ENCODE peak calls at places on chromosomes 1 and 21, in seven cellular contexts. One of them, this sample, is unnamed.

GRCh38 chr1:56584910-56585528 is 5.7 kb upstream of the PLPP3 start:
- DNase-seq in T-helper 2 cell: no peak
- DNase-seq in stimulated activated CD4-positive, alpha-beta T cell treated with anti-CD3 and anti-CD28 coated beads, Interleukin-4, amount 100 ng/mL, for 1 hour: no peak
- DNase-seq in skeletal muscle cell: no peak
- DNase-seq in NCI-H460: peak
- DNase-seq in HEK293T: peak
- DNase-seq in H54: no peak
- DNase-seq in this sample: peak

GRCh38 chr1:244970236-244970652 is 105.9 kb upstream of the HNRNPU start:
- DNase-seq in T-helper 2 cell: no peak
- DNase-seq in stimulated activated CD4-positive, alpha-beta T cell treated with anti-CD3 and anti-CD28 coated beads, Interleukin-4, amount 100 ng/mL, for 1 hour: peak
- DNase-seq in skeletal muscle cell: no peak
- DNase-seq in NCI-H460: peak
- DNase-seq in HEK293T: peak
- DNase-seq in H54: peak
- DNase-seq in this sample: peak

GRCh38 chr21:37087188-37087587 is 14.1 kb downstream of the TTC3 start:
- DNase-seq in T-helper 2 cell: no peak
- DNase-seq in stimulated activated CD4-positive, alpha-beta T cell treated with anti-CD3 and anti-CD28 coated beads, Interleukin-4, amount 100 ng/mL, for 1 hour: no peak
- DNase-seq in skeletal muscle cell: no peak
- DNase-seq in NCI-H460: peak
- DNase-seq in HEK293T: peak
- DNase-seq in H54: no peak
- DNase-seq in this sample: no peak

GRCh38 chr1:168148916-168149315 is 12.2 kb upstream of the GPR161 start:
- DNase-seq in T-helper 2 cell: no peak
- DNase-seq in stimulated activated CD4-positive, alpha-beta T cell treated with anti-CD3 and anti-CD28 coated beads, Interleukin-4, amount 100 ng/mL, for 1 hour: no peak
- DNase-seq in skeletal muscle cell: no peak
- DNase-seq in NCI-H460: no peak
- DNase-seq in HEK293T: no peak
- DNase-seq in H54: no peak
- DNase-seq in this sample: no peak

GRCh38 chr1:41925712-41926111 is 7.0 kb upstream of the HIVEP3 start:
- DNase-seq in T-helper 2 cell: no peak
- DNase-seq in stimulated activated CD4-positive, alpha-beta T cell treated with anti-CD3 and anti-CD28 coated beads, Interleukin-4, amount 100 ng/mL, for 1 hour: no peak
- DNase-seq in skeletal muscle cell: no peak
- DNase-seq in NCI-H460: no peak
- DNase-seq in HEK293T: peak
- DNase-seq in H54: no peak
- DNase-seq in this sample: peak

GRCh38 chr1:41662061-41662655 is 177.7 kb upstream of the EDN2 start:
- DNase-seq in T-helper 2 cell: peak
- DNase-seq in stimulated activated CD4-positive, alpha-beta T cell treated with anti-CD3 and anti-CD28 coated beads, Interleukin-4, amount 100 ng/mL, for 1 hour: peak
- DNase-seq in skeletal muscle cell: peak
- DNase-seq in NCI-H460: peak
- DNase-seq in HEK293T: peak
- DNase-seq in H54: peak
- DNase-seq in this sample: peak

GRCh38 chr1:230863449-230863848 is 4.9 kb downstream of the C1orf198 start:
- DNase-seq in T-helper 2 cell: no peak
- DNase-seq in stimulated activated CD4-positive, alpha-beta T cell treated with anti-CD3 and anti-CD28 coated beads, Interleukin-4, amount 100 ng/mL, for 1 hour: no peak
- DNase-seq in skeletal muscle cell: no peak
- DNase-seq in NCI-H460: no peak
- DNase-seq in HEK293T: no peak
- DNase-seq in H54: no peak
- DNase-seq in this sample: no peak

GRCh38 chr1:25622526-25622925 is 5.9 kb downstream of the MAN1C1 start:
- DNase-seq in T-helper 2 cell: no peak
- DNase-seq in stimulated activated CD4-positive, alpha-beta T cell treated with anti-CD3 and anti-CD28 coated beads, Interleukin-4, amount 100 ng/mL, for 1 hour: peak
- DNase-seq in skeletal muscle cell: no peak
- DNase-seq in NCI-H460: no peak
- DNase-seq in HEK293T: no peak
- DNase-seq in H54: no peak
- DNase-seq in this sample: no peak

GRCh38 chr1:8903908-8904650 is 25.6 kb upstream of the ENO1 start:
- DNase-seq in T-helper 2 cell: no peak
- DNase-seq in stimulated activated CD4-positive, alpha-beta T cell treated with anti-CD3 and anti-CD28 coated beads, Interleukin-4, amount 100 ng/mL, for 1 hour: no peak
- DNase-seq in skeletal muscle cell: peak
- DNase-seq in NCI-H460: peak
- DNase-seq in HEK293T: no peak
- DNase-seq in H54: peak
- DNase-seq in this sample: no peak

GRCh38 chr1:41357451-41358151 is 3.6 kb upstream of the FOXO6 start:
- DNase-seq in T-helper 2 cell: no peak
- DNase-seq in stimulated activated CD4-positive, alpha-beta T cell treated with anti-CD3 and anti-CD28 coated beads, Interleukin-4, amount 100 ng/mL, for 1 hour: no peak
- DNase-seq in skeletal muscle cell: no peak
- DNase-seq in NCI-H460: no peak
- DNase-seq in HEK293T: no peak
- DNase-seq in H54: no peak
- DNase-seq in this sample: no peak

GRCh38 chr1:23122796-23123195 is 45.9 kb downstream of the LUZP1 start:
- DNase-seq in T-helper 2 cell: no peak
- DNase-seq in stimulated activated CD4-positive, alpha-beta T cell treated with anti-CD3 and anti-CD28 coated beads, Interleukin-4, amount 100 ng/mL, for 1 hour: no peak
- DNase-seq in skeletal muscle cell: no peak
- DNase-seq in NCI-H460: no peak
- DNase-seq in HEK293T: no peak
- DNase-seq in H54: no peak
- DNase-seq in this sample: no peak

GRCh38 chr1:195591917-195592672 is 1016.1 kb downstream of the KCNT2 start:
- DNase-seq in T-helper 2 cell: no peak
- DNase-seq in stimulated activated CD4-positive, alpha-beta T cell treated with anti-CD3 and anti-CD28 coated beads, Interleukin-4, amount 100 ng/mL, for 1 hour: no peak
- DNase-seq in skeletal muscle cell: peak
- DNase-seq in NCI-H460: peak
- DNase-seq in HEK293T: no peak
- DNase-seq in H54: no peak
- DNase-seq in this sample: no peak

GRCh38 chr1:174040387-174040786 is 18.2 kb upstream of the RC3H1 start:
- DNase-seq in T-helper 2 cell: no peak
- DNase-seq in stimulated activated CD4-positive, alpha-beta T cell treated with anti-CD3 and anti-CD28 coated beads, Interleukin-4, amount 100 ng/mL, for 1 hour: no peak
- DNase-seq in skeletal muscle cell: peak
- DNase-seq in NCI-H460: peak
- DNase-seq in HEK293T: no peak
- DNase-seq in H54: peak
- DNase-seq in this sample: no peak

GRCh38 chr1:65330822-65331221 is 21.5 kb downstream of the DNAJC6 start:
- DNase-seq in T-helper 2 cell: no peak
- DNase-seq in stimulated activated CD4-positive, alpha-beta T cell treated with anti-CD3 and anti-CD28 coated beads, Interleukin-4, amount 100 ng/mL, for 1 hour: no peak
- DNase-seq in skeletal muscle cell: no peak
- DNase-seq in NCI-H460: no peak
- DNase-seq in HEK293T: no peak
- DNase-seq in H54: no peak
- DNase-seq in this sample: no peak

GRCh38 chr1:116874622-116875277 is 35.0 kb upstream of the PTGFRN start:
- DNase-seq in T-helper 2 cell: no peak
- DNase-seq in stimulated activated CD4-positive, alpha-beta T cell treated with anti-CD3 and anti-CD28 coated beads, Interleukin-4, amount 100 ng/mL, for 1 hour: no peak
- DNase-seq in skeletal muscle cell: no peak
- DNase-seq in NCI-H460: no peak
- DNase-seq in HEK293T: no peak
- DNase-seq in H54: no peak
- DNase-seq in this sample: no peak

GRCh38 chr1:211688421-211688820 is 13.0 kb upstream of the NEK2 start:
- DNase-seq in T-helper 2 cell: no peak
- DNase-seq in stimulated activated CD4-positive, alpha-beta T cell treated with anti-CD3 and anti-CD28 coated beads, Interleukin-4, amount 100 ng/mL, for 1 hour: no peak
- DNase-seq in skeletal muscle cell: no peak
- DNase-seq in NCI-H460: no peak
- DNase-seq in HEK293T: no peak
- DNase-seq in H54: no peak
- DNase-seq in this sample: no peak

GRCh38 chr1:100362821-100363466 is 10.6 kb downstream of the CDC14A start:
- DNase-seq in T-helper 2 cell: peak
- DNase-seq in stimulated activated CD4-positive, alpha-beta T cell treated with anti-CD3 and anti-CD28 coated beads, Interleukin-4, amount 100 ng/mL, for 1 hour: no peak
- DNase-seq in skeletal muscle cell: no peak
- DNase-seq in NCI-H460: no peak
- DNase-seq in HEK293T: peak
- DNase-seq in H54: peak
- DNase-seq in this sample: peak

GRCh38 chr1:222413436-222413835 is 134.5 kb downstream of the HHIPL2 start:
- DNase-seq in T-helper 2 cell: no peak
- DNase-seq in stimulated activated CD4-positive, alpha-beta T cell treated with anti-CD3 and anti-CD28 coated beads, Interleukin-4, amount 100 ng/mL, for 1 hour: no peak
- DNase-seq in skeletal muscle cell: no peak
- DNase-seq in NCI-H460: no peak
- DNase-seq in HEK293T: no peak
- DNase-seq in H54: no peak
- DNase-seq in this sample: no peak

GRCh38 chr1:86750076-86750475 is 45.7 kb downstream of the SH3GLB1 start:
- DNase-seq in T-helper 2 cell: no peak
- DNase-seq in stimulated activated CD4-positive, alpha-beta T cell treated with anti-CD3 and anti-CD28 coated beads, Interleukin-4, amount 100 ng/mL, for 1 hour: no peak
- DNase-seq in skeletal muscle cell: no peak
- DNase-seq in NCI-H460: no peak
- DNase-seq in HEK293T: no peak
- DNase-seq in H54: no peak
- DNase-seq in this sample: no peak

This sample was measured in NCI-H748 treated with DMSO at 0.1 percent for 48 hours.